ENCODE peak calls at places on chromosomes 13 and 19, in six cellular contexts. Y is stimulated activated CD4-positive, alpha-beta T cell treated with anti-CD3 and anti-CD28 coated beads, Interleukin-2, amount 100 ng/mL, for 24 hours; U is glutamatergic neuron; E is memory B cell; V is iPS DF 6.9; T is heart left ventricle. C is an unnamed sample.

GRCh38 chr13:38735655-38736440 is 49.0 kb downstream of the FREM2 start:
- DNase-seq in U (no peak), Y (no peak), T (no peak), E (no peak), V (no peak), C (no peak)

GRCh38 chr19:14835011-14835410 is at the start of the genes OR7A5 and OR7C1:
- DNase-seq in Y (no peak), V (peak), T (no peak), E (no peak), U (no peak), C (no peak)

GRCh38 chr13:112712451-112712881 is 22.6 kb downstream of the ATP11A start:
- DNase-seq in U (no peak), V (no peak), E (no peak), T (peak), Y (no peak), C (no peak)

GRCh38 chr19:6837525-6837924 is 49.9 kb upstream of the ADGRE1 start:
- DNase-seq in U (no peak), Y (no peak), T (no peak), E (no peak), V (no peak), C (no peak)

GRCh38 chr19:36963262-36963661 is 47.1 kb downstream of the ZNF568 start:
- DNase-seq in V (no peak), E (no peak), T (no peak), Y (no peak), U (no peak), C (no peak)

GRCh38 chr19:58519087-58519354 is 589 bp downstream of the ZBTB45 start:
- DNase-seq in V (no peak), E (no peak), T (peak), Y (peak), U (peak), C (peak)

GRCh38 chr19:6125571-6125989 is 9.9 kb upstream of the ACSBG2 start:
- DNase-seq in V (no peak), E (peak), U (peak), T (peak), Y (peak), C (peak)

GRCh38 chr19:3511506-3512251 is 5.6 kb downstream of the FZR1 start:
- DNase-seq in U (no peak), T (no peak), E (no peak), V (no peak), Y (no peak), C (no peak)

GRCh38 chr13:97205465-97205864 is 16.7 kb upstream of the MBNL2 start:
- DNase-seq in E (no peak), U (no peak), V (no peak), T (no peak), Y (no peak), C (no peak)